ENCODE peak calls at places on chromosomes 2 and 18, in seven cellular contexts. One of them, this sample, is unnamed.

GRCh38 chr2:177908824-177909223 is 163.8 kb downstream of the PDE11A start:
- DNase-seq in hepatocyte: no peak
- DNase-seq in brain microvascular endothelial cell: no peak
- DNase-seq in mucosa of descending colon: no peak
- DNase-seq in heart right ventricle: no peak
- DNase-seq in PC-3: no peak
- DNase-seq in BJ: no peak
- DNase-seq in this sample: no peak

GRCh38 chr2:202545523-202545922 is 89.2 kb upstream of the FAM117B start:
- DNase-seq in PC-3: no peak
- DNase-seq in brain microvascular endothelial cell: no peak
- DNase-seq in BJ: no peak
- DNase-seq in mucosa of descending colon: no peak
- DNase-seq in hepatocyte: no peak
- DNase-seq in heart right ventricle: no peak
- DNase-seq in this sample: peak; percentile 11

GRCh38 chr2:235588750-235589149 is 94.9 kb downstream of the AGAP1 start:
- DNase-seq in hepatocyte: no peak
- DNase-seq in mucosa of descending colon: no peak
- DNase-seq in brain microvascular endothelial cell: no peak
- DNase-seq in heart right ventricle: no peak
- DNase-seq in PC-3: no peak
- DNase-seq in BJ: no peak
- DNase-seq in this sample: no peak

GRCh38 chr18:76188097-76188496 is 306.9 kb downstream of the ZNF516 start:
- DNase-seq in BJ: no peak
- DNase-seq in hepatocyte: no peak
- DNase-seq in brain microvascular endothelial cell: no peak
- DNase-seq in mucosa of descending colon: no peak
- DNase-seq in heart right ventricle: peak; percentile 21
- DNase-seq in PC-3: no peak
- DNase-seq in this sample: no peak

GRCh38 chr18:71223487-71223886 is 934.6 kb downstream of the SOCS6 start:
- DNase-seq in mucosa of descending colon: no peak
- DNase-seq in BJ: no peak
- DNase-seq in hepatocyte: no peak
- DNase-seq in brain microvascular endothelial cell: no peak
- DNase-seq in PC-3: no peak
- DNase-seq in heart right ventricle: no peak
- DNase-seq in this sample: no peak

GRCh38 chr2:50777954-50778353 is 254.0 kb downstream of the NRXN1 start:
- DNase-seq in heart right ventricle: no peak
- DNase-seq in hepatocyte: no peak
- DNase-seq in BJ: no peak
- DNase-seq in PC-3: no peak
- DNase-seq in brain microvascular endothelial cell: no peak
- DNase-seq in mucosa of descending colon: no peak
- DNase-seq in this sample: no peak

GRCh38 chr2:95760839-95761525 is 169.2 kb downstream of the TRIM43 start:
- DNase-seq in BJ: peak; percentile 26
- DNase-seq in mucosa of descending colon: no peak
- DNase-seq in hepatocyte: no peak
- DNase-seq in heart right ventricle: no peak
- DNase-seq in brain microvascular endothelial cell: peak; percentile 75
- DNase-seq in PC-3: peak; percentile 74
- DNase-seq in this sample: peak; percentile 47

GRCh38 chr18:23779696-23780303 is 90.5 kb downstream of the LAMA3 start:
- DNase-seq in mucosa of descending colon: no peak
- DNase-seq in hepatocyte: peak; percentile 32
- DNase-seq in heart right ventricle: no peak
- DNase-seq in BJ: peak; percentile 62
- DNase-seq in brain microvascular endothelial cell: peak; percentile 36
- DNase-seq in PC-3: peak; percentile 26
- DNase-seq in this sample: no peak

GRCh38 chr18:63559567-63560491 is 17.7 kb downstream of the SERPINB12 start:
- DNase-seq in mucosa of descending colon: no peak
- DNase-seq in BJ: no peak
- DNase-seq in PC-3: no peak
- DNase-seq in hepatocyte: no peak
- DNase-seq in brain microvascular endothelial cell: no peak
- DNase-seq in heart right ventricle: no peak
- DNase-seq in this sample: no peak

GRCh38 chr2:38522754-38523349 is 79.9 kb downstream of the HNRNPLL start:
- DNase-seq in PC-3: no peak
- DNase-seq in BJ: no peak
- DNase-seq in heart right ventricle: no peak
- DNase-seq in mucosa of descending colon: no peak
- DNase-seq in hepatocyte: no peak
- DNase-seq in brain microvascular endothelial cell: no peak
- DNase-seq in this sample: no peak

GRCh38 chr2:221502270-221502973 is 69.7 kb downstream of the EPHA4 start:
- DNase-seq in hepatocyte: no peak
- DNase-seq in heart right ventricle: no peak
- DNase-seq in mucosa of descending colon: no peak
- DNase-seq in brain microvascular endothelial cell: peak; percentile 63
- DNase-seq in BJ: no peak
- DNase-seq in PC-3: peak; percentile 22
- DNase-seq in this sample: peak; percentile 92
- H3K4me3 ChIP-seq in hepatocyte: no peak overlapping the region
- H3K4me3 ChIP-seq in heart right ventricle: no peak overlapping the region
- H3K4me3 ChIP-seq in mucosa of descending colon: no peak overlapping the region
- H3K4me3 ChIP-seq in brain microvascular endothelial cell: no peak overlapping the region
- H3K4me3 ChIP-seq in BJ: no peak overlapping the region
- H3K4me3 ChIP-seq in PC-3: no peak overlapping the region
- H3K4me3 ChIP-seq in this sample: peak overlapping the region; percentile 9

GRCh38 chr18:58109251-58109650 is 65.2 kb downstream of the NEDD4L start:
- DNase-seq in PC-3: no peak
- DNase-seq in mucosa of descending colon: no peak
- DNase-seq in hepatocyte: no peak
- DNase-seq in BJ: no peak
- DNase-seq in heart right ventricle: no peak
- DNase-seq in brain microvascular endothelial cell: no peak
- DNase-seq in this sample: no peak
- TF ChIP-seq CTCF in PC-3: no peak
- TF ChIP-seq CTCF in mucosa of descending colon: no peak
- TF ChIP-seq CTCF in hepatocyte: no peak
- TF ChIP-seq CTCF in BJ: no peak
- TF ChIP-seq CTCF in heart right ventricle: no peak
- TF ChIP-seq CTCF in brain microvascular endothelial cell: no peak
- TF ChIP-seq CTCF in this sample: no peak

GRCh38 chr2:1869248-1869647 is 124.9 kb upstream of the PXDN start:
- DNase-seq in brain microvascular endothelial cell: no peak
- DNase-seq in hepatocyte: no peak
- DNase-seq in mucosa of descending colon: no peak
- DNase-seq in heart right ventricle: no peak
- DNase-seq in BJ: no peak
- DNase-seq in PC-3: no peak
- DNase-seq in this sample: no peak
- H3K4me3 ChIP-seq in brain microvascular endothelial cell: no peak overlapping the region
- H3K4me3 ChIP-seq in hepatocyte: no peak overlapping the region
- H3K4me3 ChIP-seq in mucosa of descending colon: no peak overlapping the region
- H3K4me3 ChIP-seq in heart right ventricle: no peak overlapping the region
- H3K4me3 ChIP-seq in BJ: no peak overlapping the region
- H3K4me3 ChIP-seq in PC-3: no peak overlapping the region
- H3K4me3 ChIP-seq in this sample: no peak overlapping the region

GRCh38 chr2:233047667-233048066 is 12.5 kb upstream of the INPP5D start:
- DNase-seq in PC-3: no peak
- DNase-seq in brain microvascular endothelial cell: no peak
- DNase-seq in mucosa of descending colon: no peak
- DNase-seq in BJ: no peak
- DNase-seq in hepatocyte: no peak
- DNase-seq in heart right ventricle: no peak
- DNase-seq in this sample: no peak

GRCh38 chr2:233047206-233047605 is 12.9 kb upstream of the INPP5D start:
- DNase-seq in hepatocyte: no peak
- DNase-seq in mucosa of descending colon: no peak
- DNase-seq in heart right ventricle: no peak
- DNase-seq in PC-3: no peak
- DNase-seq in brain microvascular endothelial cell: no peak
- DNase-seq in BJ: no peak
- DNase-seq in this sample: no peak

GRCh38 chr2:233051241-233052149 is 8.6 kb upstream of the INPP5D start:
- DNase-seq in BJ: no peak
- DNase-seq in hepatocyte: no peak
- DNase-seq in mucosa of descending colon: no peak
- DNase-seq in heart right ventricle: peak; percentile 88
- DNase-seq in brain microvascular endothelial cell: peak; percentile 24
- DNase-seq in PC-3: peak; percentile 95
- DNase-seq in this sample: no peak

GRCh38 chr2:233048569-233049193 is 11.5 kb upstream of the INPP5D start:
- DNase-seq in BJ: no peak
- DNase-seq in PC-3: no peak
- DNase-seq in mucosa of descending colon: no peak
- DNase-seq in heart right ventricle: no peak
- DNase-seq in hepatocyte: no peak
- DNase-seq in brain microvascular endothelial cell: no peak
- DNase-seq in this sample: no peak

GRCh38 chr2:233049194-233049761 is 10.9 kb upstream of the INPP5D start:
- DNase-seq in mucosa of descending colon: no peak
- DNase-seq in hepatocyte: no peak
- DNase-seq in BJ: no peak
- DNase-seq in PC-3: peak; percentile 87
- DNase-seq in brain microvascular endothelial cell: no peak
- DNase-seq in heart right ventricle: no peak
- DNase-seq in this sample: no peak
- TF ChIP-seq CTCF in mucosa of descending colon: no peak
- TF ChIP-seq CTCF in hepatocyte: no peak
- TF ChIP-seq CTCF in BJ: no peak
- TF ChIP-seq CTCF in PC-3: no peak
- TF ChIP-seq CTCF in brain microvascular endothelial cell: no peak
- TF ChIP-seq CTCF in heart right ventricle: no peak
- TF ChIP-seq CTCF in this sample: no peak

GRCh38 chr2:226012116-226012515 is 612.6 kb downstream of the NYAP2 start:
- DNase-seq in mucosa of descending colon: no peak
- DNase-seq in BJ: no peak
- DNase-seq in brain microvascular endothelial cell: no peak
- DNase-seq in PC-3: no peak
- DNase-seq in heart right ventricle: no peak
- DNase-seq in hepatocyte: no peak
- DNase-seq in this sample: no peak
- H3K4me3 ChIP-seq in mucosa of descending colon: no peak overlapping the region
- H3K4me3 ChIP-seq in BJ: no peak overlapping the region
- H3K4me3 ChIP-seq in brain microvascular endothelial cell: no peak overlapping the region
- H3K4me3 ChIP-seq in PC-3: no peak overlapping the region
- H3K4me3 ChIP-seq in heart right ventricle: no peak overlapping the region
- H3K4me3 ChIP-seq in hepatocyte: no peak overlapping the region
- H3K4me3 ChIP-seq in this sample: peak overlapping the region; percentile 8

GRCh38 chr2:241598061-241598460 is 38.9 kb downstream of the THAP4 start:
- DNase-seq in BJ: no peak
- DNase-seq in brain microvascular endothelial cell: no peak
- DNase-seq in heart right ventricle: no peak
- DNase-seq in hepatocyte: no peak
- DNase-seq in mucosa of descending colon: no peak
- DNase-seq in PC-3: no peak
- DNase-seq in this sample: no peak

GRCh38 chr2:241595600-241596140 is 37.1 kb downstream of the BOK start:
- DNase-seq in BJ: no peak
- DNase-seq in PC-3: peak; percentile 25
- DNase-seq in hepatocyte: peak; percentile 47
- DNase-seq in mucosa of descending colon: no peak
- DNase-seq in brain microvascular endothelial cell: no peak
- DNase-seq in heart right ventricle: no peak
- DNase-seq in this sample: no peak

GRCh38 chr2:241601841-241602240 is 35.1 kb downstream of the THAP4 start:
- DNase-seq in mucosa of descending colon: no peak
- DNase-seq in hepatocyte: no peak
- DNase-seq in brain microvascular endothelial cell: no peak
- DNase-seq in heart right ventricle: no peak
- DNase-seq in BJ: no peak
- DNase-seq in PC-3: no peak
- DNase-seq in this sample: no peak

GRCh38 chr2:241597561-241597960 is 39.0 kb downstream of the BOK start:
- DNase-seq in brain microvascular endothelial cell: no peak
- DNase-seq in heart right ventricle: no peak
- DNase-seq in mucosa of descending colon: no peak
- DNase-seq in hepatocyte: no peak
- DNase-seq in BJ: no peak
- DNase-seq in PC-3: no peak
- DNase-seq in this sample: no peak

GRCh38 chr2:241598487-241598886 is 38.5 kb downstream of the THAP4 start:
- DNase-seq in brain microvascular endothelial cell: no peak
- DNase-seq in heart right ventricle: no peak
- DNase-seq in hepatocyte: no peak
- DNase-seq in BJ: no peak
- DNase-seq in PC-3: peak; percentile 46
- DNase-seq in mucosa of descending colon: no peak
- DNase-seq in this sample: no peak
- TF ChIP-seq CTCF in brain microvascular endothelial cell: peak; percentile 32
- TF ChIP-seq CTCF in heart right ventricle: peak; percentile 39
- TF ChIP-seq CTCF in hepatocyte: peak; percentile 41
- TF ChIP-seq CTCF in BJ: no peak
- TF ChIP-seq CTCF in PC-3: peak; percentile 55
- TF ChIP-seq CTCF in mucosa of descending colon: no peak
- TF ChIP-seq CTCF in this sample: peak; percentile 34

GRCh38 chr2:217915706-217916105 is 87.1 kb downstream of the TNS1 start:
- DNase-seq in mucosa of descending colon: no peak
- DNase-seq in hepatocyte: no peak
- DNase-seq in PC-3: no peak
- DNase-seq in BJ: no peak
- DNase-seq in brain microvascular endothelial cell: no peak
- DNase-seq in heart right ventricle: no peak
- DNase-seq in this sample: no peak
- H3K4me3 ChIP-seq in mucosa of descending colon: no peak overlapping the region
- H3K4me3 ChIP-seq in hepatocyte: no peak overlapping the region
- H3K4me3 ChIP-seq in PC-3: no peak overlapping the region
- H3K4me3 ChIP-seq in BJ: no peak overlapping the region
- H3K4me3 ChIP-seq in brain microvascular endothelial cell: no peak overlapping the region
- H3K4me3 ChIP-seq in heart right ventricle: no peak overlapping the region
- H3K4me3 ChIP-seq in this sample: no peak overlapping the region

GRCh38 chr2:219490186-219490585 is 8.5 kb upstream of the GMPPA start:
- DNase-seq in PC-3: no peak
- DNase-seq in brain microvascular endothelial cell: no peak
- DNase-seq in mucosa of descending colon: no peak
- DNase-seq in heart right ventricle: no peak
- DNase-seq in hepatocyte: no peak
- DNase-seq in BJ: no peak
- DNase-seq in this sample: no peak
- TF ChIP-seq CTCF in PC-3: peak; percentile 14
- TF ChIP-seq CTCF in brain microvascular endothelial cell: peak; percentile 14
- TF ChIP-seq CTCF in mucosa of descending colon: no peak
- TF ChIP-seq CTCF in heart right ventricle: peak; percentile 4
- TF ChIP-seq CTCF in hepatocyte: no peak
- TF ChIP-seq CTCF in BJ: no peak
- TF ChIP-seq CTCF in this sample: peak; percentile 29

GRCh38 chr2:7024261-7024660 is 107.0 kb downstream of the RNF144A start:
- DNase-seq in mucosa of descending colon: no peak
- DNase-seq in hepatocyte: no peak
- DNase-seq in BJ: no peak
- DNase-seq in PC-3: no peak
- DNase-seq in heart right ventricle: no peak
- DNase-seq in brain microvascular endothelial cell: no peak
- DNase-seq in this sample: no peak

GRCh38 chr2:7020939-7021470 is 103.8 kb downstream of the RNF144A start:
- DNase-seq in heart right ventricle: no peak
- DNase-seq in hepatocyte: no peak
- DNase-seq in brain microvascular endothelial cell: no peak
- DNase-seq in PC-3: no peak
- DNase-seq in mucosa of descending colon: no peak
- DNase-seq in BJ: no peak
- DNase-seq in this sample: no peak

GRCh38 chr2:7023542-7023941 is 106.3 kb downstream of the RNF144A start:
- DNase-seq in mucosa of descending colon: no peak
- DNase-seq in PC-3: no peak
- DNase-seq in brain microvascular endothelial cell: peak; percentile 22
- DNase-seq in hepatocyte: peak; percentile 41
- DNase-seq in BJ: no peak
- DNase-seq in heart right ventricle: no peak
- DNase-seq in this sample: no peak

GRCh38 chr2:7022486-7022885 is 105.3 kb downstream of the RNF144A start:
- DNase-seq in BJ: no peak
- DNase-seq in PC-3: no peak
- DNase-seq in hepatocyte: no peak
- DNase-seq in brain microvascular endothelial cell: peak; percentile 22
- DNase-seq in mucosa of descending colon: no peak
- DNase-seq in heart right ventricle: no peak
- DNase-seq in this sample: no peak

GRCh38 chr2:7022956-7023467 is 105.8 kb downstream of the RNF144A start:
- DNase-seq in hepatocyte: no peak
- DNase-seq in heart right ventricle: no peak
- DNase-seq in mucosa of descending colon: no peak
- DNase-seq in BJ: no peak
- DNase-seq in PC-3: no peak
- DNase-seq in brain microvascular endothelial cell: no peak
- DNase-seq in this sample: no peak
- H3K4me3 ChIP-seq in hepatocyte: no peak overlapping the region
- H3K4me3 ChIP-seq in heart right ventricle: no peak overlapping the region
- H3K4me3 ChIP-seq in mucosa of descending colon: no peak overlapping the region
- H3K4me3 ChIP-seq in BJ: no peak overlapping the region
- H3K4me3 ChIP-seq in PC-3: no peak overlapping the region
- H3K4me3 ChIP-seq in brain microvascular endothelial cell: no peak overlapping the region
- H3K4me3 ChIP-seq in this sample: no peak overlapping the region

This sample was measured in A673.